ENCODE peak calls at places on chromosome 15, in ten cellular contexts. C, V, N, B, Q, S, J, T, F and L are unnamed samples.

GRCh38 chr15:25088261-25088790 is 133.5 kb downstream of the SNRPN start:
- DNase-seq in C (no peak), V (no peak), N (no peak), B (no peak), Q (no peak), S (no peak), J (peak), T (no peak), F (no peak), L (no peak)

GRCh38 chr15:79505956-79506355 is 73.8 kb downstream of the MINAR1 start:
- DNase-seq in C (no peak), V (no peak), N (no peak), B (no peak), Q (peak), S (no peak), J (no peak), T (no peak), F (no peak), L (no peak)

GRCh38 chr15:55267401-55268053 is 22.1 kb downstream of the RAB27A start:
- DNase-seq in C (no peak), V (no peak), N (peak), B (peak), Q (peak), S (peak), J (no peak), T (no peak), F (no peak), L (no peak)

GRCh38 chr15:63234479-63234878 is 42.9 kb upstream of the APH1B start:
- DNase-seq in C (no peak), V (no peak), N (no peak), B (peak), Q (peak), S (no peak), J (no peak), T (peak), F (peak), L (no peak)

GRCh38 chr15:70050447-70050846 is 47.3 kb downstream of the TLE3 start:
- DNase-seq in C (no peak), V (no peak), N (no peak), B (no peak), Q (no peak), S (no peak), J (no peak), T (no peak), F (no peak), L (no peak)

GRCh38 chr15:65450556-65450955 is 27.8 kb upstream of the IGDCC4 start:
- DNase-seq in C (no peak), V (no peak), N (no peak), B (no peak), Q (no peak), S (no peak), J (no peak), T (no peak), F (no peak), L (no peak)

GRCh38 chr15:99956022-99956775 is 223.0 kb upstream of the LYSMD4 start:
- DNase-seq in C (no peak), V (no peak), N (no peak), B (no peak), Q (no peak), S (no peak), J (no peak), T (no peak), F (no peak), L (no peak)

GRCh38 chr15:35674873-35675781 is 129.2 kb upstream of the DPH6 start:
- DNase-seq in C (no peak), V (peak), N (no peak), B (peak), Q (peak), S (peak), J (no peak), T (no peak), F (no peak), L (peak)

GRCh38 chr15:99123706-99124451 is 19.0 kb downstream of the SYNM start:
- DNase-seq in C (peak), V (no peak), N (peak), B (peak), Q (peak), S (peak), J (peak), T (peak), F (peak), L (peak)

DNA sequence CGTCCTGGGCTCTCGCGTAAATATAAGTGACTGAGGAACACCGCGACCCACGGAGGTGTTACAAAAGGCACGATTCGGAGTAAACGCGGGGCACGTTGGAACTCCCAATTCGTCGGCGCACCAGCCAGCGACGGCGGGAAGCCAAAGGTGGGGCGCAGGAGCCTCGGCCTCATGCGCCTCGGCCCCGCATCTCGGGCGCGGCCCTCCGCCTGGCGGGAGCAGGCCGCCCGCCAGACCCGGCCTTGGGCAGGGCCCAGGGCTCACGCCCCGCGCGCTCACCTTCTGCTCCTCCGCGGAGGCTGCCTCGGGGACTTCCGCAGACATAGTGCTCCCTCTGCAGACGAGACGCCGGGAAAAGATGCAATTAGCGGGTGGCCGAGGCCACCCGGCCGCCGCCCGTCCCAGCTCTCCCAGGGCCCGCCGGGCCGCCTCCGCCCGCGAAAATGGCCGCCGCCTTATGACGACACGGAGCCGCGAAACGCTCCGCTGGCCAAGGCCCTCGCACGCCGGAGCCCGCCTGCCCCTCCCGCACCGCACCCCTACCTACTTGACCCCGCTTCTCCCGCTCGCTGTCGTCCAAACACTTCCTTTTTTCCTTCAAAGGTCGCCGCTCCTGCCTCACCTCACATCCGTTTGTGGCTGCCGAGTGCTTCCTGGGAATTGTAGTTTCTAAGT is at the start of gene ARPP19:
- DNase-seq in C (peak), V (peak), N (peak), B (peak), Q (peak), S (peak), J (peak), T (peak), F (peak), L (peak)
- TF ChIP-seq CTCF in C (no peak), V (peak), N (peak), B (no peak), Q (no peak), S (peak), J (peak), T (no peak), F (no peak), L (peak)

GRCh38 chr15:41487802-41488201 is 5.9 kb upstream of the ITPKA start:
- DNase-seq in C (no peak), V (no peak), N (no peak), B (no peak), Q (peak), S (no peak), J (no peak), T (no peak), F (peak), L (no peak)
- TF ChIP-seq CTCF in C (no peak), V (no peak), N (no peak), B (no peak), Q (no peak), S (no peak), J (no peak), T (no peak), F (no peak), L (no peak)

GRCh38 chr15:91942676-91943417 is 89.3 kb downstream of the SLCO3A1 start:
- DNase-seq in C (peak), V (no peak), N (peak), B (peak), Q (peak), S (no peak), J (no peak), T (peak), F (peak), L (peak)

GRCh38 chr15:91940466-91941381 is 87.2 kb downstream of the SLCO3A1 start:
- DNase-seq in C (peak), V (no peak), N (no peak), B (no peak), Q (no peak), S (no peak), J (no peak), T (no peak), F (peak), L (no peak)

GRCh38 chr15:91944334-91944733 is 90.8 kb downstream of the SLCO3A1 start:
- DNase-seq in C (no peak), V (no peak), N (no peak), B (no peak), Q (no peak), S (no peak), J (no peak), T (no peak), F (no peak), L (no peak)

GRCh38 chr15:91939432-91939831 is 85.9 kb downstream of the SLCO3A1 start:
- DNase-seq in C (no peak), V (no peak), N (no peak), B (no peak), Q (no peak), S (no peak), J (no peak), T (no peak), F (no peak), L (no peak)

DNA sequence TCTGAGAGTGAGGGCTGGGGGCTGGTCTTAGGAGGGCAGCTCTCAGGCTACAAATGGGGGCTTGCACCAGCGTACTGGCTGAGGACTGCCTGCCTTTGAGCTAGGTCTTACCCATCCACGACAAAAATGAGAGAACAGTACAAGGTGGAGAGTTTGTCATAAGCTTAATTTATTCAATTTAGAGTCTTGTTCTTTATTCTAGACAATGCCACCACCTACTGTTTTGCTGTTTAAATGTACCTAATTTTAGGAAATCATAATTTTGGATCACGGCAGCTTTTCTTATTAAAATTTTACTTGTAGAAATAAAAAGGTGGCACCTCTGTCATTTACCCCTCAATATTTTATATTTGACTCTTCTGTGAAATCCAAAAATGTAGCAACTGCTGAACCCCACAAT is 88.4 kb downstream of the SLCO3A1 start:
- DNase-seq in C (no peak), V (no peak), N (no peak), B (peak), Q (peak), S (no peak), J (no peak), T (peak), F (no peak), L (no peak)
- TF ChIP-seq CTCF in C (peak), V (no peak), N (no peak), B (no peak), Q (peak), S (no peak), J (no peak), T (no peak), F (no peak), L (no peak)

DNA sequence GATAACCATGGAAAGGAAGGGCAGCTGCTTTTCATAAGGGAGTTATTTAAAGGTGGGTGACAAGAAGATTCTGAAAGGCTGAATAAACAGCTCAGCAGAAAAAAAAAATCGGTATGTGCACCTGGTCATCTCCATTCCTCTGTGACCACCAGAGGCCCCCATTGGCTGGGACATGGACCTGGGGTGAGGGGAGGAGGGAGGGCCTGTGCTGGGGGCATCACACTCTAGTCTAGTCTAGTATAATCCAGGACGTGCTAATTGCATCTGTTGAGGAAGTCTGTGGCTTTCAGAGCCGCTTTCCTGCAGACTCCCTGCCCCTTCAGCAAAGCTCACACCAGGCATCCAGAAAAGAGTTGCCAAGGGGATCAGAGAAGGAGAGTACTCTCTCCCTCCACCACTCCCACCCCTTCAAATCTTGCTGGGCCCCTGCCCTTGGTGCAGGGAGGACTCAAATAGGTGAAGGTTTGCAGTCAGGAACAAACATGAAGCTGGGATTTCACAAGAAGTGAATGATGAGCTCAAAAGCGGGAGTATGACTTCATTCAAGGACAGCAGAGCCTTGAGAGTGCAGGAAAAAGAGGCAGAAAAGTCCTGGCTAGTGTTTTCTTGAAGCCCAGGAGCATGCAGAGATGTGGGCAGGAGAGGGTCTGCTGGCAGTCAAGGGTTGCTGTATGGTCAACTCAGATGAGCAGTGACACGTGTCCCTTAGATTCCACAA is 167.6 kb upstream of the NDN start:
- DNase-seq in C (no peak), V (no peak), N (no peak), B (peak), Q (no peak), S (no peak), J (peak), T (no peak), F (no peak), L (no peak)
- TF ChIP-seq CTCF in C (no peak), V (no peak), N (no peak), B (no peak), Q (no peak), S (no peak), J (peak), T (no peak), F (no peak), L (no peak)

GRCh38 chr15:40751745-40752144 is 3.3 kb downstream of the RMDN3 start:
- DNase-seq in C (no peak), V (no peak), N (no peak), B (no peak), Q (no peak), S (peak), J (no peak), T (no peak), F (no peak), L (no peak)
- TF ChIP-seq CTCF in C (no peak), V (no peak), N (no peak), B (no peak), Q (no peak), S (no peak), J (no peak), T (no peak), F (no peak), L (no peak)

GRCh38 chr15:67786646-67787045 is 38.7 kb upstream of the SKOR1 start:
- DNase-seq in C (no peak), V (no peak), N (no peak), B (no peak), Q (no peak), S (no peak), J (no peak), T (no peak), F (no peak), L (no peak)

GRCh38 chr15:67788986-67789385 is 36.3 kb upstream of the SKOR1 start:
- DNase-seq in C (no peak), V (no peak), N (no peak), B (no peak), Q (no peak), S (no peak), J (no peak), T (no peak), F (no peak), L (no peak)

GRCh38 chr15:67792250-67792942 is 32.9 kb upstream of the SKOR1 start:
- DNase-seq in C (no peak), V (no peak), N (no peak), B (no peak), Q (no peak), S (no peak), J (no peak), T (peak), F (no peak), L (no peak)

GRCh38 chr15:67794832-67795574 is 30.3 kb upstream of the SKOR1 start:
- DNase-seq in C (no peak), V (no peak), N (no peak), B (no peak), Q (no peak), S (peak), J (no peak), T (no peak), F (no peak), L (no peak)

DNA sequence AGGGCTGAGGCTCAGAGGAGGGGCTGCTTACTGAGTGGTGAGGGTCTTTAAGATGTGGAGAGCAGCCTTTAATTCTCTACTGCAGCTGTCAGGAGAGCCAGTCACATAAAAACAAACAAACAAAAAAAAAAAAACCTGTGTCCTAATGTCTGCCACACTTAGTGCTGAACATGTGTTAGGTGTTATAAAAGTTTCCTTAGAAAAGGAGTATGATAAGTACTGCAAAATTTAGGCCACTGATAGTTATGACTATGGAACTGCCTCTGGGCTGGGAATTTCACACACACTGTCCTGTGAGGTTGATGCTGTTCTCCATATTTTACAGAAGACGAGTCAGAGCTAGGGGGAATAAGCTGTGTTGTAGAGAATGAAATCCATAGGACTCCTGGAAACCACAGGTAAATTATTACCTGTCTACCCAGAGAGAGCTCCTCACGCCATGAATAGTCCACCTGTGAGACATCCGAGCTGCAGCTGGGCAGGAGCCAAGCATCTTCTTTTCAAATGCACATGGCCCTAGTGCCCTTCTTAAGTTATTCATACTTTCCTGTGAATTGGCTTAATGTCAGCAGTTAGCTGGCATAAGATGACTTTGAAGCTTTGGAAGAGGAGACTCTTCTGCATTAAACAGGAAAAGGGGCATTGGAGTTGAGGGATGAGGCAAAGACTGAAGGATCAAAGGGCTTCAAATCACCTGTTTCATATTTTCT is 34.5 kb upstream of the SKOR1 start:
- DNase-seq in C (no peak), V (no peak), N (no peak), B (no peak), Q (no peak), S (no peak), J (peak), T (peak), F (no peak), L (no peak)
- TF ChIP-seq CTCF in C (no peak), V (no peak), N (no peak), B (no peak), Q (no peak), S (no peak), J (no peak), T (no peak), F (no peak), L (no peak)

GRCh38 chr15:72285927-72286516 is 13.7 kb upstream of the PARP6 start:
- DNase-seq in C (no peak), V (no peak), N (peak), B (peak), Q (peak), S (peak), J (peak), T (peak), F (no peak), L (no peak)
- TF ChIP-seq CTCF in C (peak), V (peak), N (peak), B (peak), Q (peak), S (peak), J (peak), T (peak), F (peak), L (peak)

GRCh38 chr15:58161436-58161835 is 23.3 kb downstream of the AQP9 start:
- DNase-seq in C (no peak), V (no peak), N (no peak), B (no peak), Q (no peak), S (no peak), J (no peak), T (no peak), F (no peak), L (no peak)
- TF ChIP-seq CTCF in C (no peak), V (no peak), N (no peak), B (no peak), Q (no peak), S (no peak), J (no peak), T (no peak), F (no peak), L (no peak)